ENCODE peak calls at places on chromosomes 3 and 15, in seven cellular contexts. P is HCT116, O is lower lobe of right lung, W is ascending aorta, E is AG09309, K is kidney epithelial cell, I is tibial nerve. G is an unnamed sample.

GRCh38 chr3:16140116-16140893 is 34.2 kb upstream of the GALNT15 start:
- DNase-seq in O (no peak), I (peak), K (no peak), E (no peak), W (no peak), P (no peak), G (no peak)

GRCh38 chr15:89052474-89052873 is 35.8 kb upstream of the ABHD2 start:
- DNase-seq in E (peak), P (no peak), W (no peak), K (peak), I (no peak), O (no peak), G (no peak)

GRCh38 chr3:66001626-66002025 is 37.1 kb downstream of the MAGI1 start:
- DNase-seq in W (no peak), P (no peak), I (no peak), K (no peak), O (no peak), E (no peak), G (no peak)

GRCh38 chr3:27630892-27631291 is 91.2 kb downstream of the EOMES start:
- DNase-seq in I (no peak), P (no peak), K (no peak), W (no peak), O (no peak), E (no peak), G (no peak)

GRCh38 chr15:88032787-88033186 is 223.8 kb downstream of the NTRK3 start:
- DNase-seq in I (no peak), K (no peak), E (no peak), O (no peak), P (peak), W (no peak), G (no peak)

GRCh38 chr3:79690072-79690471 is 77.7 kb downstream of the ROBO1 start:
- DNase-seq in O (no peak), I (no peak), K (no peak), P (no peak), W (no peak), E (no peak), G (no peak)

GRCh38 chr15:67967871-67968423 is 86.2 kb upstream of the PIAS1 start:
- DNase-seq in O (peak), E (no peak), W (no peak), I (peak), P (no peak), K (no peak), G (peak)

GRCh38 chr3:46950661-46951241 is 25.8 kb downstream of the CCDC12 start:
- DNase-seq in I (no peak), E (no peak), P (no peak), W (no peak), O (no peak), K (no peak), G (no peak)

GRCh38 chr3:15295506-15295905 is 36.9 kb downstream of the SH3BP5 start:
- DNase-seq in I (no peak), K (no peak), E (no peak), O (no peak), W (no peak), P (no peak), G (no peak)

GRCh38 chr15:31254431-31255175 is 72.0 kb upstream of the KLF13 start:
- DNase-seq in K (peak), W (no peak), O (no peak), E (peak), P (no peak), I (peak), G (no peak)

GRCh38 chr15:23497710-23498111 is 50.7 kb upstream of the GOLGA6L2 start:
- DNase-seq in W (no peak), I (no peak), P (no peak), O (no peak), K (no peak), E (no peak), G (no peak)

GRCh38 chr3:77191014-77191413 is 151.1 kb downstream of the ROBO2 start:
- DNase-seq in P (no peak), O (no peak), K (no peak), W (no peak), I (no peak), E (no peak), G (no peak)

GRCh38 chr3:52024765-52025452 is 29.2 kb upstream of the RPL29 start:
- DNase-seq in I (no peak), K (no peak), O (no peak), E (no peak), W (no peak), P (no peak), G (no peak)

GRCh38 chr3:52023101-52023770 is 27.5 kb upstream of the RPL29 start:
- DNase-seq in E (no peak), W (no peak), I (no peak), O (no peak), K (no peak), P (no peak), G (no peak)

GRCh38 chr3:52025453-52025852 is 29.8 kb upstream of the RPL29 start:
- DNase-seq in I (no peak), W (no peak), O (no peak), K (no peak), E (no peak), P (no peak), G (no peak)

GRCh38 chr3:52022323-52023100 is 26.8 kb upstream of the RPL29 start:
- DNase-seq in W (no peak), E (no peak), O (no peak), I (no peak), P (no peak), K (no peak), G (no peak)

DNA sequence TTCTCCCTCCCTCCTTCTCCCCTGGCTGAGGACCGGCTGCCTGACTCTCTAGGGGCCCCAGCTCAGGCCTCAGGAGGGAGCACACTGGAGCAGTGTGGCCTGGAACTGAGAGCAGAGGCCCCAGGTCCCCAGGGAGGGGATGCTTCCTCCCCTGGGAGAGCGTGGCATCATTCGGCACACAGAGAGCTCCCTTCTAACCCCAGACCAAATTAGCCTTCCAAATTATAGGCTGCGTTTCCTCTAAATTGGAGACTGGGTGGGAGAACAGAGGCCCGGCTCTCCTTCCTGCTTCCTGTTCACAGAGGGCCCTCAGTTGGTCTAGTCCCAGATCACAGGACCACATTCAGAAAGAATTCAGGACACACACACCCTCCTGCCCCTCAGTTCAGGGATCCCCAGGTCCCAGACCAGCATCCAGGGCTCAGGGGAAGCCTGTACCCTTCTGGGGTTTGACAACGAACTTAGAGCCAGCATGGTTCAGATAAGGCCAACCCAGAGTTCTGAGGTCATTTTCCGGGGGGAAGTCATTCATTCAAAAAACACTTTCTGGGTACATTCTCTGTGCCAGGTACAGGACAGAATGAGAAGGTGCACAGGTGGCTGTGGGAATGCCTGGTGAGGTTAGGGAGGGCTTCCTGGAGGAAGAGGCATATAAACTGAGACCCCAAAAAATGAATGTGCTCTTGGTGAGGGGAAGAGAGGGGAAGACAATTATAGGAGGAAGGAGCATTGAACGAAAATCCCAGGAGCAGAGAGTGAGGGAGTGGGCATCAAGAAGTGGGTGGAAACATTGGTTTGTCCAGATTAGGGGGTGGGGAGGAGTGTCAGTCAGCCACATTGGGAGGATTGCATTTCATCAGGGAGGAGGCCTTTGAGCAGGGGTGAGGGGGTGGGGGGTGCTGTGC is 28.4 kb upstream of the RPL29 start:
- DNase-seq in K (no peak), O (no peak), E (no peak), I (no peak), P (no peak), W (no peak), G (no peak)
- H3K4me3 ChIP-seq in K (no peak), O (peak), E (no peak), I (no peak), P (no peak), W (no peak), G (no peak)

GRCh38 chr3:197350446-197350845 is 52.0 kb upstream of the DLG1 start:
- DNase-seq in I (no peak), W (no peak), E (no peak), P (no peak), O (no peak), K (no peak), G (no peak)
- H3K4me3 ChIP-seq in I (no peak), W (no peak), E (no peak), P (no peak), O (no peak), K (no peak), G (no peak)

GRCh38 chr15:83654379-83655236 is 685 bp downstream of the ADAMTSL3 start:
- DNase-seq in K (no peak), P (no peak), I (no peak), O (no peak), E (no peak), W (no peak), G (peak)
- H3K4me3 ChIP-seq in K (peak), P (no peak), I (peak), O (peak), E (no peak), W (peak), G (peak)

DNA sequence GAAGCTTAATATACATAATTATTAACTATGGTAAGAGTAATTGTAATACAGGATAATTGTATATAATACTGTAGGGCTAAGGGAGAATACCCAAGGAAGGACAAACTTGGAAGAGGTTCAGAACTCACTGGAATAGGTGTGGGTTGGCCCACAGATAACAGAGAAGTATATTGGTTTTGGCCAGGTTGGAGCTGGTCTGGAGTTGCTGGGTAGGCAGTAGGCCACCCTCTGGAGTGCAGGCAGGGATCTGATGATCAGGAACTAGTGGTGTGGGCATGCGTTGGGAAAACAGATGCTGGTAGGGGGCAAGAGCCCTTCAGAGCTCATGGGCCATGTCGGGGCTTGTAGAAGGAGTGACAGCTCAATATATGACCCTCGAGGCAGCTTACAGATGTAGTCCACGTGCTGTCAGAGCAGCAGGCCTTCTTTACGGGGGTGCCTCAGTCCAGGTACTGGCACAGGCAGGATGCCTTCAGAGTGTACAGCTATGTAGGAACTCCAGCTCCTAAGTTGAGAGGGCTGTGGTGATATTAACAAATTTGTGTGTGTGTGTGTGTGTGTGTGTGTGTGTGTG is 12.4 kb downstream of the IREB2 start:
- DNase-seq in E (no peak), I (no peak), O (no peak), K (no peak), W (no peak), P (no peak), G (no peak)
- H3K4me3 ChIP-seq in E (no peak), I (no peak), O (no peak), K (no peak), W (no peak), P (no peak), G (no peak)

G was measured in iPS DF 6.9.